ENCODE peak calls at places on chromosomes 1 and 21, in ten cellular contexts. V, U, C, J, D, M, R, N, B and A are unnamed samples.

GRCh38 chr1:8495928-8496401 is 178.1 kb downstream of the SLC45A1 start:
- DNase-seq in V (no peak), U (no peak), C (no peak), J (peak; percentile 33), D (peak; percentile 49), M (no peak), R (no peak), N (no peak), B (no peak), A (peak; percentile 28)

GRCh38 chr1:248787430-248787829 is 31.9 kb upstream of the LYPD8 start:
- DNase-seq in V (no peak), U (no peak), C (no peak), J (no peak), D (no peak), M (no peak), R (no peak), N (no peak), B (no peak), A (no peak)

GRCh38 chr21:41965045-41965444 is 11.2 kb upstream of the C2CD2 start:
- DNase-seq in V (no peak), U (no peak), C (no peak), J (no peak), D (no peak), M (no peak), R (no peak), N (no peak), B (no peak), A (no peak)

GRCh38 chr1:38568061-38568857 is 291.3 kb downstream of the RRAGC start:
- DNase-seq in V (no peak), U (no peak), C (no peak), J (no peak), D (no peak), M (no peak), R (no peak), N (no peak), B (no peak), A (no peak)

GRCh38 chr1:30286984-30287839 is 436.2 kb downstream of the MATN1 start:
- DNase-seq in V (no peak), U (no peak), C (no peak), J (no peak), D (no peak), M (no peak), R (no peak), N (peak; percentile 62), B (no peak), A (no peak)

GRCh38 chr1:22886211-22886610 is 86.5 kb downstream of the LACTBL1 start:
- DNase-seq in V (no peak), U (no peak), C (no peak), J (peak; percentile 85), D (no peak), M (peak; percentile 20), R (peak; percentile 95), N (no peak), B (no peak), A (peak; percentile 44)

GRCh38 chr1:225963735-225964530 is 22.9 kb upstream of the LEFTY2 start:
- DNase-seq in V (no peak), U (no peak), C (no peak), J (peak; percentile 31), D (no peak), M (no peak), R (no peak), N (no peak), B (no peak), A (no peak)

GRCh38 chr1:94539496-94539895 is 2.1 kb downstream of the F3 start:
- DNase-seq in V (no peak), U (no peak), C (no peak), J (peak; percentile 62), D (no peak), M (no peak), R (peak; percentile 37), N (no peak), B (no peak), A (no peak)

GRCh38 chr21:45013271-45013841 is 61.0 kb upstream of the ADARB1 start:
- DNase-seq in V (peak; percentile 2), U (peak; percentile 77), C (no peak), J (no peak), D (no peak), M (no peak), R (no peak), N (no peak), B (peak; percentile 18), A (no peak)

GRCh38 chr21:45011426-45011825 is 63.0 kb upstream of the ADARB1 start:
- DNase-seq in V (peak; percentile 2), U (no peak), C (no peak), J (no peak), D (no peak), M (no peak), R (no peak), N (no peak), B (no peak), A (no peak)

GRCh38 chr21:45010860-45011259 is 63.5 kb upstream of the ADARB1 start:
- DNase-seq in V (no peak), U (no peak), C (no peak), J (no peak), D (no peak), M (no peak), R (no peak), N (no peak), B (peak; percentile 20), A (no peak)

GRCh38 chr21:45011911-45012660 is 62.3 kb upstream of the ADARB1 start:
- DNase-seq in V (peak; percentile 9), U (peak; percentile 93), C (peak; percentile 89), J (peak; percentile 83), D (peak; percentile 65), M (peak; percentile 79), R (peak; percentile 92), N (no peak), B (peak; percentile 27), A (peak; percentile 87)

GRCh38 chr21:45012661-45013270 is 61.6 kb upstream of the ADARB1 start:
- DNase-seq in V (peak; percentile 2), U (peak; percentile 81), C (peak; percentile 58), J (no peak), D (peak; percentile 36), M (no peak), R (no peak), N (no peak), B (no peak), A (no peak)
- H3K4me3 ChIP-seq in V (no peak overlapping the region), U (no peak overlapping the region), C (no peak overlapping the region), J (no peak overlapping the region), D (peak overlapping the region; percentile 23), M (no peak overlapping the region), R (no peak overlapping the region), N (no peak overlapping the region), B (no peak overlapping the region), A (no peak overlapping the region)

DNA sequence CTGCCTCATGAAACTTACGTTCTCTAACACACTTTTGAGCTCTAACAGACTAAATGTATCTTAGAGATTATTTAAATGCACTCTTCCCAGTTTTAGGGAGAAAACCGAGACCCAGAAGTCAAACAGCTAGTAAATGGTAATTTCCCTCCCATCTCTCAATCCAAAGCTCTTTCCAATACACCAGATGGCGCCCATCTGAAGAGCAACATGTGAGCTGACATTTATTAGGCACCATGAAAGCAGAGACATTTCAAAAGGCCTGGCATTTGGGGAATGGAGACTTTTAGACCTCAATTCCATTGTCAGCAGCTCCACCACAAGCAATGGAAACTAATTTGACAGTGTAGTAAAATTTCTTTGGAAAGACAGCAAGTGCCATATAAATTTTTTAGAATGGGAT is 191.4 kb downstream of the DAB1 start:
- DNase-seq in V (no peak), U (no peak), C (peak; percentile 20), J (peak; percentile 6), D (no peak), M (no peak), R (no peak), N (no peak), B (no peak), A (peak; percentile 5)
- TF ChIP-seq CTCF in V (no peak), U (no peak), C (peak; percentile 22), J (no peak), D (no peak), M (peak; percentile 13), R (peak; percentile 2), N (no peak), B (no peak), A (peak; percentile 8)

GRCh38 chr1:193321242-193321842 is 134.9 kb upstream of the B3GALT2 start:
- DNase-seq in V (no peak), U (no peak), C (no peak), J (no peak), D (no peak), M (no peak), R (peak; percentile 72), N (no peak), B (no peak), A (peak; percentile 33)

GRCh38 chr1:193326296-193326695 is 139.9 kb upstream of the B3GALT2 start:
- DNase-seq in V (no peak), U (no peak), C (no peak), J (no peak), D (no peak), M (no peak), R (no peak), N (no peak), B (no peak), A (no peak)

GRCh38 chr1:193322218-193322617 is 135.8 kb upstream of the B3GALT2 start:
- DNase-seq in V (no peak), U (no peak), C (no peak), J (peak; percentile 65), D (peak; percentile 22), M (peak; percentile 51), R (peak; percentile 85), N (no peak), B (no peak), A (peak; percentile 92)

GRCh38 chr1:193325771-193326170 is 139.4 kb upstream of the B3GALT2 start:
- DNase-seq in V (no peak), U (no peak), C (no peak), J (no peak), D (no peak), M (no peak), R (peak; percentile 33), N (no peak), B (no peak), A (no peak)

DNA sequence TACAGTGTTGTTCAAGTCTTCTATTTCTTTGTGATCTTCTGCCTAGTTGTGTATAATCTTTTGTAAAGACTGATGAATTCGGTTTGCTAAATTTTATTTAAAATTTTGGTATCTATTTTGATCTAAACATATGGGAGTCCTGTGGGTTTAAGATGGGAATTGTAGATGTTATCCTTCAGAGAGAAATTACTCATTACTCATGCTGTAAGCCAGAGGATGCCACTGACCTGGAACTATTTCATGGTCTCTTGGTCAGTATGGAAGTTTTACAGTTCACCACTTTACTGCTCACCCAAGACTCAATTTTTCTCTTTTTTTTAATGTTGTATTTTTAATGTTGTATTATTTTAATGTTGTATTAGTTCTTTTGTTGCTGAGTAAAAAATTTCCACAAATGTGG is 138.6 kb upstream of the B3GALT2 start:
- DNase-seq in V (no peak), U (no peak), C (no peak), J (no peak), D (no peak), M (no peak), R (no peak), N (no peak), B (no peak), A (peak; percentile 38)
- H3K4me3 ChIP-seq in V (no peak overlapping the region), U (no peak overlapping the region), C (no peak overlapping the region), J (no peak overlapping the region), D (no peak overlapping the region), M (no peak overlapping the region), R (no peak overlapping the region), N (no peak overlapping the region), B (no peak overlapping the region), A (no peak overlapping the region)

DNA sequence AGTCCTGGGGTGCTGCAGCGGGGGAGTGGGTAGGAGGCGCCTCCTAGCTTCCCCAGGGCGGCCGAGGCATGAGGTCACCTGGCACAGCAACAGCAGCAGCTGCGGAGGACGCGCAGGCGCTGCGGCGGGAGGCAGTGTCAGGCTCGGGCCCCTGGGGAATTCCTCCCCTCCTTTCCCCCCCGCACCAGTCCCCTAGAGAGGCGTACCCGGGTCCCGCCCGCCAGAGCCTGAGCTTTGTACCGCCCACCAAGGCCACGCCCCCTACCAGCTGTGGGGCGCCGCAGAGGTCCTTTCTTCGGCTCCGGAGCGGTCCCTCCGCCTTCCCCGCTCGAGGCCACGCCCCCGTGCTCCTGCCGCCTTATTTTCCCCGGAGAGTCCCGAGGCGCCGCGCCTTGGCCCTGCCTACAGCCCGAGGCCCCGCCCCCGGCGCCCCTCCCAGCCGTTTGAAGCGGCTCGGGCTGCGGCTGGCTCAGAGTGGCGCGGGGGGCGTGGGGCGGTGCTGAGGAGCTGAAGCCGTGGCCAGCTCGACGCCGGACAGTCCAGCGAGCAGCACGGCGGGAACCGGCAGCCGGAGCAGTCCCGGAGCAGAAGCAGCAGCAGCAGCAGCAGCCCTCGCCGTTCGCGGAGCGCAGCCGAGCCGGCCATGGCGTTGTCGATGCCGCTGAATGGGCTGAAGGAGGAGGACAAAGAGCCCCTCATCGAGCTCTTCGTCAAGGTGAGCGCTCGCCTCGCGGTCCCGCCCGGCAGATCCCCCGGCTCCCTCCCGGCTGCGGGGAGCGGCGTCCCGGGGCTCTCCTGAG is at the start of gene CLIC4:
- DNase-seq in V (peak; percentile 100), U (peak; percentile 100), C (peak; percentile 100), J (peak; percentile 98), D (peak; percentile 94), M (peak; percentile 99), R (peak; percentile 99), N (peak; percentile 100), B (peak; percentile 99), A (peak; percentile 100)
- TF ChIP-seq CTCF in V (no peak), U (peak; percentile 28), C (no peak), J (peak; percentile 15), D (no peak), M (peak; percentile 37), R (peak; percentile 33), N (no peak), B (no peak), A (peak; percentile 41)